ENCODE peak calls at places on chromosomes 1 and 21, in four cellular contexts. One of them, this sample, is unnamed. For H3K9me3, the result is how much of the 10 kb centered on the place peaks cover.

GRCh38 chr1:169753549-169753948 is 19.7 kb upstream of the SELE start:
- DNase-seq in spleen: no peak
- DNase-seq in HepG2: no peak
- DNase-seq in breast epithelium: no peak
- DNase-seq in this sample: no peak

GRCh38 chr21:16070207-16070651 is 340.4 kb downstream of the USP25 start:
- DNase-seq in spleen: no peak
- DNase-seq in HepG2: no peak
- DNase-seq in breast epithelium: no peak
- DNase-seq in this sample: no peak

GRCh38 chr1:28775121-28775942 is 36.6 kb upstream of the OPRD1 start:
- DNase-seq in spleen: peak
- DNase-seq in HepG2: no peak
- DNase-seq in breast epithelium: peak
- DNase-seq in this sample: peak

GRCh38 chr1:81337226-81337625 is 463.5 kb upstream of the ADGRL2 start:
- DNase-seq in spleen: no peak
- DNase-seq in HepG2: no peak
- DNase-seq in breast epithelium: no peak
- DNase-seq in this sample: peak

GRCh38 chr21:42248783-42249597 is 30.1 kb downstream of the ABCG1 start:
- DNase-seq in spleen: peak
- DNase-seq in HepG2: no peak
- DNase-seq in breast epithelium: no peak
- DNase-seq in this sample: no peak

GRCh38 chr1:38672692-38673091 is 186.9 kb downstream of the RRAGC start:
- DNase-seq in spleen: no peak
- DNase-seq in HepG2: no peak
- DNase-seq in breast epithelium: no peak
- DNase-seq in this sample: peak

GRCh38 chr21:32813265-32813903 is 41.8 kb upstream of the PAXBP1 start:
- DNase-seq in spleen: no peak
- DNase-seq in HepG2: no peak
- DNase-seq in breast epithelium: no peak
- DNase-seq in this sample: no peak

GRCh38 chr1:170872663-170873062 is 62.7 kb upstream of the MROH9 start:
- DNase-seq in spleen: no peak
- DNase-seq in HepG2: no peak
- DNase-seq in breast epithelium: no peak
- DNase-seq in this sample: no peak

GRCh38 chr21:24197956-24198355 is 1409.3 kb downstream of the MRPL39 start:
- DNase-seq in spleen: no peak
- DNase-seq in HepG2: no peak
- DNase-seq in breast epithelium: no peak
- DNase-seq in this sample: no peak

GRCh38 chr21:24200052-24200451 is 1407.2 kb downstream of the MRPL39 start:
- DNase-seq in spleen: no peak
- DNase-seq in HepG2: no peak
- DNase-seq in breast epithelium: no peak
- DNase-seq in this sample: no peak

GRCh38 chr21:24197132-24197643 is 1410.1 kb downstream of the MRPL39 start:
- DNase-seq in spleen: no peak
- DNase-seq in HepG2: no peak
- DNase-seq in breast epithelium: no peak
- DNase-seq in this sample: no peak
- TF ChIP-seq POLR2AphosphoS5 in spleen: no peak
- TF ChIP-seq POLR2AphosphoS5 in HepG2: no peak
- TF ChIP-seq POLR2AphosphoS5 in breast epithelium: no peak
- TF ChIP-seq POLR2AphosphoS5 in this sample: no peak

GRCh38 chr21:31092867-31093266 is 54.6 kb upstream of the KRTAP19-8 start:
- DNase-seq in spleen: no peak
- DNase-seq in HepG2: no peak
- DNase-seq in breast epithelium: no peak
- DNase-seq in this sample: no peak
- TF ChIP-seq POLR2A in spleen: no peak
- TF ChIP-seq POLR2A in HepG2: no peak
- TF ChIP-seq POLR2A in breast epithelium: no peak
- TF ChIP-seq POLR2A in this sample: no peak

DNA sequence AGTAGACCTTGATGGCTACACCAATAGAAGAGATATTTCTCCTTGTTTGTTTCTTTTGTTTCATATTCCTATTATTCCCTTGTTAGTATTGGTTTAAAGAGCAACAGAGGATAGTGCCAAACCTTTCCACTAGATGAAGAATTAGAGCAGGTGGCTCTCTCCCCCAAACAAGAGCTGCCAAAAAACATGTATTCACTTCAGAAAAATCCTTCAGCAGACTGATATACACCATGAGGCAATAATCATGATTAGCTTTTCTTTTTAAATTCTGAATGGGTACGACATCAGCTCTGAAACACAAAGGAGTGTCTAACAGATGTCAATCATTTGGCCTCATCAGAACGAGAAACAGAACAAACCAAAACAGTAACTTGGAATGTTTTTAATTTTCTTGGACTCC is 67.3 kb upstream of the MAP10 start:
- DNase-seq in spleen: no peak
- DNase-seq in HepG2: no peak
- DNase-seq in breast epithelium: no peak
- DNase-seq in this sample: no peak
- H3K9me3 ChIP-seq in spleen: under half
- H3K9me3 ChIP-seq in HepG2: under half
- H3K9me3 ChIP-seq in breast epithelium: under half
- H3K9me3 ChIP-seq in this sample: under half

DNA sequence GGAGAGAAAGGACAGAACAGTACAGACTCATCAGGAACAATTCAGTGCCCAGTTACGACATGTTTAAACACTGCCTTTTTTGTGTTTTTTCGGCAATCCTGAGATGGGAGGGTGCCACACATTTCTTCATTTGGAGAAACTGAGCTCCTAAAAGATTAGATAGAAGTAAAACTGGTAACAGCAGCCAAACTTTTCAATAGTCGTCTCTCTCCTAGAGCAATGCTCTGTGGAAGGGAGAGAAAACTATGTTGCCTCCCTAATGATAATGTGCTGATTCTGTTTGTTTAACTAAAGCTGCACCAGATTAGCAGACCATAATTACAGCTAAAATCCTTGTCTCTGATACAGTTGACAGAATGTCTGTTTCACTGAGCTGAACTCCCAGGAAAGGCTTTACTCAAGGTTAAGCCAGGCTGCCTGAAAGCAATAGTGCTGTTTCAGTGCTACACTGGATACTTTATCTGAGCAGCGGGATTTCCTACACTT is 76.2 kb upstream of the CXADR start:
- DNase-seq in spleen: no peak
- DNase-seq in HepG2: peak
- DNase-seq in breast epithelium: no peak
- DNase-seq in this sample: no peak
- TF ChIP-seq POLR2AphosphoS5 in spleen: no peak
- TF ChIP-seq POLR2AphosphoS5 in HepG2: no peak
- TF ChIP-seq POLR2AphosphoS5 in breast epithelium: no peak
- TF ChIP-seq POLR2AphosphoS5 in this sample: no peak

GRCh38 chr21:46189213-46189958 is 5.1 kb upstream of the SPATC1L start:
- DNase-seq in spleen: no peak
- DNase-seq in HepG2: no peak
- DNase-seq in breast epithelium: peak
- DNase-seq in this sample: no peak
- TF ChIP-seq POLR2A in spleen: no peak
- TF ChIP-seq POLR2A in HepG2: no peak
- TF ChIP-seq POLR2A in breast epithelium: no peak
- TF ChIP-seq POLR2A in this sample: no peak

GRCh38 chr1:2934642-2935081 is 86.6 kb upstream of the ACTRT2 start:
- DNase-seq in spleen: peak
- DNase-seq in HepG2: no peak
- DNase-seq in breast epithelium: no peak
- DNase-seq in this sample: peak

GRCh38 chr1:2934173-2934540 is 87.1 kb upstream of the ACTRT2 start:
- DNase-seq in spleen: peak
- DNase-seq in HepG2: no peak
- DNase-seq in breast epithelium: no peak
- DNase-seq in this sample: peak

GRCh38 chr1:2935184-2935583 is 86.1 kb upstream of the ACTRT2 start:
- DNase-seq in spleen: no peak
- DNase-seq in HepG2: no peak
- DNase-seq in breast epithelium: no peak
- DNase-seq in this sample: no peak

GRCh38 chr1:2932671-2933350 is 88.5 kb upstream of the ACTRT2 start:
- DNase-seq in spleen: peak
- DNase-seq in HepG2: no peak
- DNase-seq in breast epithelium: no peak
- DNase-seq in this sample: no peak

DNA sequence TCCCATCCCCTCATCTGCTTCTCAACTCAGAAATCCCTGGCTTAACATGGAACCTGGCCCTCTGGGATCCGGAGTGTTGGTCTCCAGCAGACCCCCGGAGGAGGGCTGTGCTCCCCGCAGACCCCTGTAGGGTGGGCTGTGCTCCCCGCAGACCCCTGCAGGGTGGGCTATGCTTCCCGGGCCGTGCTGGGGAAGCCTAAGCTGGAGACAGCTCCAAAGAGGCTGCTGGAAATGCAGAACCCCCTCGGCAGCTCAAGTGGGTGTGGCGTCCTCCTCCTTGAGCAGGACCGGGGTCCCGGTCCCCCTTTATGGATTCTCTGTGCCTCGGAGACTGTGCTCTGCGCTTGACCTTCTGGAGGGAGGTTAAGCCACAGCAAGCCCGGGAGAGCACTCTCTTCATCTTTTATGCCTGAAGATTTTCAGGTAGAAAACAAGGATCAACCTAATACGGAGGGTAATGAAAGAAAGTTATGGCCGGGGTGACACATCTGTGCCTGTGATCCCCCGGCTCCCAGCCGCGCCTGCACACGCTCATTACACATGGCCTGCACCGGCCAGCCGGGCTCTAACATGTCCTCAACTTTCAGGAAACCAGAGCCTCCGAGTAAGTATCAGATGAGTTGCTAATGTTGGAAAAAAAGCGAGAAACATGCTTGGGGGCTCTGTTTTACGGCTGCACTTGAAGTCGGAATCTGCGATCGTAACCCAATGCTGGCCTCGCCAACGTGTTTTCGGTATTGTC is 87.7 kb upstream of the ACTRT2 start:
- DNase-seq in spleen: peak
- DNase-seq in HepG2: no peak
- DNase-seq in breast epithelium: no peak
- DNase-seq in this sample: no peak
- H3K9me3 ChIP-seq in spleen: under half
- H3K9me3 ChIP-seq in HepG2: under half
- H3K9me3 ChIP-seq in breast epithelium: under half
- H3K9me3 ChIP-seq in this sample: under half

GRCh38 chr21:45643021-45643980 is at the start of gene PCBP3:
- DNase-seq in spleen: peak
- DNase-seq in HepG2: no peak
- DNase-seq in breast epithelium: peak
- DNase-seq in this sample: peak
- TF ChIP-seq POLR2AphosphoS5 in spleen: peak
- TF ChIP-seq POLR2AphosphoS5 in HepG2: no peak
- TF ChIP-seq POLR2AphosphoS5 in breast epithelium: no peak
- TF ChIP-seq POLR2AphosphoS5 in this sample: no peak

This sample was measured in upper lobe of left lung.